ENCODE peak calls at places on chromosome 10, in four cellular contexts. N is DND-41, B is GM12865, T is left ventricle myocardium inferior. M is an unnamed sample.

GRCh38 chr10:24811906-24812305 is 88.2 kb upstream of the ARHGAP21 start:
- DNase-seq in N (no peak), B (no peak), T (peak; percentile 28), M (no peak)

GRCh38 chr10:77104459-77104980 is 533.1 kb downstream of the KCNMA1 start:
- DNase-seq in N (no peak), B (no peak), T (peak; percentile 57), M (no peak)

GRCh38 chr10:114821293-114821914 is at the start of gene FHIP2A:
- DNase-seq in N (peak; percentile 81), B (peak; percentile 85), T (peak; percentile 82), M (peak; percentile 89)

GRCh38 chr10:84825330-84825729 is 496.9 kb downstream of the CCSER2 start:
- DNase-seq in N (no peak), B (no peak), T (peak; percentile 22), M (no peak)

GRCh38 chr10:5873515-5873995 is 16.1 kb downstream of the ANKRD16 start:
- DNase-seq in N (peak; percentile 75), B (peak; percentile 84), T (peak; percentile 45), M (peak; percentile 84)

GRCh38 chr10:120017731-120018130 is 125.2 kb downstream of the SEC23IP start:
- DNase-seq in N (no peak), B (no peak), T (no peak), M (no peak)

GRCh38 chr10:133260895-133261725 is 15.6 kb downstream of the ADAM8 start:
- DNase-seq in N (no peak), B (peak; percentile 68), T (peak; percentile 62), M (peak; percentile 81)

GRCh38 chr10:132113206-132113605 is 47.5 kb downstream of the JAKMIP3 start:
- DNase-seq in N (no peak), B (no peak), T (peak; percentile 1), M (no peak)

GRCh38 chr10:74290703-74291102 is 139.7 kb downstream of the ADK start:
- DNase-seq in N (no peak), B (no peak), T (no peak), M (no peak)

GRCh38 chr10:47256753-47257336 is 43.2 kb upstream of the GDF10 start:
- DNase-seq in N (peak; percentile 34), B (peak; percentile 5), T (no peak), M (no peak)

GRCh38 chr10:114647545-114648138 is 10.4 kb downstream of the ABLIM1 start:
- DNase-seq in N (no peak), B (no peak), T (no peak), M (no peak)

GRCh38 chr10:68790476-68790875 is 36.9 kb upstream of the STOX1 start:
- DNase-seq in N (no peak), B (no peak), T (no peak), M (no peak)

GRCh38 chr10:124741281-124741921 is 2.8 kb downstream of the FAM53B start:
- DNase-seq in N (peak; percentile 85), B (peak; percentile 78), T (peak; percentile 87), M (peak; percentile 82)
- TF ChIP-seq CTCF in N (peak; percentile 91), B (peak; percentile 76), T (peak; percentile 91), M (peak; percentile 68)

GRCh38 chr10:11838298-11838852 is 15.2 kb downstream of the PROSER2 start:
- DNase-seq in N (no peak), B (no peak), T (no peak), M (no peak)
- TF ChIP-seq CTCF in N (no peak), B (no peak), T (no peak), M (no peak)

DNA sequence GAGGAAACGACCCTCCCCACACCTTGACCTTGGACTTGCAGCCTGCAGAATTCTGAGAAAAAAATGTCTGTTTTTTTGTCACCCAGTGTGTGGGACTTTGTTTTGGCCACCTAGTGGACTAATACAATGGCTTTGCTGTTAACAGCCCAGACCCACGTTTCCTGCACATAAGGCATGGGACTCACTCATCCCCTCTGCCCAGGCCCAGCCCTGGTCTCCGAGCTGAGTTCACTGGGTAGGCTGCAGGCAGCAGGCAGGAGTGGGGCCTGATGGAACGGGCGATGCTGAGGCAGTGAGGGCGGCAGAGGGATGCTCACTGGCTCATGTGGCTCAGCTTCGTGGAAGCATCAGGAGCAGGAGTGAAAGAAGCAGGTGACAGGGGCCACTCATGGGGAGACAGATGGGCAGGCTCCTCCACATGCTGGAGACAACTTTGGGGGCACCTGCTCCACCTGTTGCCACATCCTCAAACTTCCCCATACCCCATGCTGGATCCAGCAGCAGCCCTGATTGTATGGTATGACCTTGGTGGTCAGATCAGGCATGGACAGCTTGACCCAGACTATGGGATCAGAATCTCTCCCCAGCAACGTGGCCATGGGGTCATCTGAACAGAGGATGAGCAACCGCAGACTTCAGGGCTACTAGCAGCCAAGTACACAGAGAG is 65.8 kb upstream of the ANTXRL start:
- DNase-seq in N (no peak), B (no peak), T (no peak), M (no peak)
- TF ChIP-seq CTCF in N (no peak), B (no peak), T (peak; percentile 15), M (no peak)

GRCh38 chr10:4174197-4174596 is 389.2 kb upstream of the KLF6 start:
- DNase-seq in N (peak; percentile 26), B (no peak), T (no peak), M (no peak)
- TF ChIP-seq CTCF in N (peak; percentile 39), B (no peak), T (peak; percentile 22), M (no peak)

DNA sequence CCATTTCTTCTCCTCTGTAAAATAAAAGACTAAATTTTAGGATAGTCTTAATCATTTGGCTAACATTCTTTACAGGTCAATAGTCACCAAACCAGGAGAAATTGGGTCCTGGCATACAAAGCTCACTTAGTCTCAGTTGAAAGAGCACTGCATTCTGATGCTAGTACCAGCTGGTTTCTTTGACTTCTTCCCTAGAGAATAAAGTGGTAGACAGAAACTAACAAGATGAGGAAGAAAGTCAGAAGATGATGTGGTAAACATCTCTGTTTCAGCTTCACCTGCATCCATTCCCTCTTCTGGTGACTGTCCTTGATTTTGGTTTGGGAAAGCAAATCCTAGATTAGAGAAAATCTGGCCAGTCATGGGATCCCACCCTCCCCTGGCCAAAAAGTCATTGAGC is 37.2 kb downstream of the NKX2-3 start:
- DNase-seq in N (no peak), B (no peak), T (no peak), M (no peak)
- TF ChIP-seq CTCF in N (no peak), B (no peak), T (no peak), M (no peak)

GRCh38 chr10:15069230-15069629 is 19.3 kb downstream of the ACBD7 start:
- DNase-seq in N (no peak), B (peak; percentile 19), T (no peak), M (no peak)
- TF ChIP-seq CTCF in N (no peak), B (no peak), T (no peak), M (no peak)

GRCh38 chr10:23121135-23121534 is 25.8 kb downstream of the MSRB2 start:
- DNase-seq in N (no peak), B (no peak), T (no peak), M (no peak)
- TF ChIP-seq CTCF in N (no peak), B (no peak), T (no peak), M (no peak)